ENCODE peak calls at places on chromosomes 13 and 19, in six cellular contexts. V is uterus; Y is HEK293T; B is cardiac fibroblast; E is activated T-helper 9 cell treated with anti-CD3 and anti-CD28 coated beads, Interleukin-2, amount 50 U/mL, for 16 hours; Z is left ventricle myocardium inferior. D is an unnamed sample.

GRCh38 chr13:40445557-40445990 is 220.9 kb downstream of the FOXO1 start:
- DNase-seq in V (no peak), Y (no peak), B (peak), E (no peak), Z (peak), D (peak)

GRCh38 chr13:91384891-91385290 is 13.5 kb upstream of the GPC5 start:
- DNase-seq in V (no peak), Y (no peak), B (no peak), E (no peak), Z (no peak), D (no peak)

GRCh38 chr19:19490247-19490968 is 24.9 kb downstream of the TSSK6 start:
- DNase-seq in V (peak), Y (peak), B (peak), E (peak), Z (peak), D (peak)

GRCh38 chr19:8626823-8627222 is 3.6 kb upstream of the NFILZ start:
- DNase-seq in V (no peak), Y (no peak), B (no peak), E (no peak), Z (no peak), D (no peak)

GRCh38 chr13:41117859-41118258 is 14.7 kb downstream of the KBTBD6 start:
- DNase-seq in V (no peak), Y (no peak), B (no peak), E (no peak), Z (no peak), D (no peak)

GRCh38 chr19:12866416-12867119 is 14.7 kb downstream of the DNASE2 start:
- DNase-seq in V (no peak), Y (no peak), B (no peak), E (no peak), Z (no peak), D (no peak)

GRCh38 chr13:85508683-85509329 is 290.4 kb downstream of the SLITRK6 start:
- DNase-seq in V (no peak), Y (no peak), B (no peak), E (no peak), Z (no peak), D (no peak)

GRCh38 chr19:6667114-6667627 is 2.8 kb downstream of the TNFSF14 start:
- DNase-seq in V (no peak), Y (no peak), B (no peak), E (no peak), Z (no peak), D (no peak)

GRCh38 chr13:84896128-84896527 is 903.1 kb downstream of the SLITRK6 start:
- DNase-seq in V (no peak), Y (peak), B (peak), E (no peak), Z (no peak), D (peak)